ENCODE peak calls at places on chromosomes 5 and 9, in six cellular contexts. B, V, K, O, Y and Z are unnamed samples.
A peak's percentile ranks its signal among the peaks of the same experiment; 100 is the strongest.

GRCh38 chr5:61450170-61450815 is 118.2 kb downstream of the ZSWIM6 start:
- DNase-seq in B (peak; percentile 76), V (no peak), K (no peak), O (no peak), Y (peak; percentile 96), Z (peak; percentile 86)

GRCh38 chr5:7185742-7186141 is 210.2 kb upstream of the ADCY2 start:
- DNase-seq in B (no peak), V (no peak), K (no peak), O (no peak), Y (no peak), Z (no peak)

GRCh38 chr9:136617746-136618577 is 44.8 kb upstream of the EGFL7 start:
- DNase-seq in B (no peak), V (no peak), K (no peak), O (no peak), Y (no peak), Z (no peak)

GRCh38 chr9:8872802-8873201 is 1073.2 kb upstream of the DMAC1 start:
- DNase-seq in B (no peak), V (no peak), K (no peak), O (no peak), Y (no peak), Z (no peak)

GRCh38 chr9:22469928-22470544 is 23.4 kb downstream of the DMRTA1 start:
- DNase-seq in B (peak; percentile 55), V (no peak), K (peak; percentile 53), O (no peak), Y (peak; percentile 33), Z (peak; percentile 51)

GRCh38 chr9:132887181-132888120 is 8.8 kb downstream of the SPACA9 start:
- DNase-seq in B (no peak), V (no peak), K (no peak), O (no peak), Y (no peak), Z (no peak)

GRCh38 chr9:134056483-134057310 is 11.1 kb downstream of the BRD3 start:
- DNase-seq in B (no peak), V (peak; percentile 14), K (no peak), O (no peak), Y (no peak), Z (no peak)

GRCh38 chr5:1865948-1866347 is 16.8 kb downstream of the IRX4 start:
- DNase-seq in B (no peak), V (no peak), K (no peak), O (no peak), Y (no peak), Z (no peak)

GRCh38 chr9:133959171-133959570 is 33.0 kb downstream of the VAV2 start:
- DNase-seq in B (no peak), V (no peak), K (no peak), O (no peak), Y (no peak), Z (no peak)

GRCh38 chr5:145470382-145470979 is 364.7 kb downstream of the PRELID2 start:
- DNase-seq in B (no peak), V (no peak), K (no peak), O (no peak), Y (no peak), Z (no peak)

GRCh38 chr5:141514330-141515111 is 25.6 kb downstream of the PCDHGC5 start:
- DNase-seq in B (peak; percentile 70), V (no peak), K (no peak), O (no peak), Y (peak; percentile 88), Z (peak; percentile 68)

GRCh38 chr9:90124961-90125360 is 517.7 kb downstream of the DIRAS2 start:
- DNase-seq in B (no peak), V (no peak), K (no peak), O (no peak), Y (peak; percentile 88), Z (no peak)

GRCh38 chr5:94707359-94707758 is 88.9 kb downstream of the SLF1 start:
- DNase-seq in B (peak; percentile 61), V (no peak), K (peak; percentile 77), O (no peak), Y (no peak), Z (no peak)

GRCh38 chr9:91197232-91198181 is 164.2 kb downstream of the AUH start:
- DNase-seq in B (peak; percentile 98), V (peak; percentile 51), K (no peak), O (peak; percentile 93), Y (peak; percentile 99), Z (peak; percentile 98)

GRCh38 chr5:128144491-128144890 is 60.9 kb downstream of the SLC12A2 start:
- DNase-seq in B (peak; percentile 67), V (no peak), K (no peak), O (no peak), Y (peak; percentile 81), Z (peak; percentile 60)

GRCh38 chr5:9482381-9482780 is 63.5 kb downstream of the SEMA5A start:
- DNase-seq in B (no peak), V (no peak), K (no peak), O (no peak), Y (no peak), Z (no peak)
- H3K4me3 ChIP-seq in B (no peak overlapping the region), V (no peak overlapping the region), K (no peak overlapping the region), O (no peak overlapping the region), Y (no peak overlapping the region), Z (no peak overlapping the region)

GRCh38 chr5:117380316-117380715 is 805.7 kb upstream of the SEMA6A start:
- DNase-seq in B (no peak), V (no peak), K (no peak), O (no peak), Y (no peak), Z (no peak)
- TF ChIP-seq CTCF in B (no peak), V (no peak), K (no peak), O (no peak), Y (no peak), Z (no peak)

GRCh38 chr9:129481824-129482511 is 138.9 kb downstream of the C9orf50 start:
- DNase-seq in B (peak; percentile 56), V (peak; percentile 62), K (no peak), O (no peak), Y (peak; percentile 59), Z (peak; percentile 67)
- H3K4me3 ChIP-seq in B (peak overlapping the region; percentile 32), V (peak overlapping the region; percentile 70), K (no peak overlapping the region), O (peak overlapping the region; percentile 41), Y (peak overlapping the region; percentile 45), Z (peak overlapping the region; percentile 24)

DNA sequence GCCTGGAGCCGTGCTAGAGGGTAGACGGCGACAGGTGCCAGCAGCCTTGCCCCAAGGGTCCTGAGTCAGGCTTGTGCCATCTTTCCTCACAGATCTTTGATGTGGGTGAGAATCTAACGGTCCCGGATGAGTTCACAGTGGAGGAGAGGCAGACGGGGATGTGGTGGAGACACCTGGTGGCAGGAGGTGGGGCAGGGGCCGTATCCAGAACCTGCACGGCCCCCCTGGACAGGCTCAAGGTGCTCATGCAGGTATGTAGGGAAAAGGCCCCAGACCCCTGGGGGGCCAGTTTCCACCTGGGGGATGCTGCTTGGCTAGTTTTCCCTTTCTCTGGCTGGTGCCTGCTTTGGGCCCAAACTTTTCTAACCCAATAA is 24.0 kb downstream of the PTGES2 start:
- DNase-seq in B (no peak), V (no peak), K (no peak), O (no peak), Y (no peak), Z (no peak)
- TF ChIP-seq CTCF in B (peak; percentile 43), V (no peak), K (no peak), O (no peak), Y (no peak), Z (no peak)

GRCh38 chr5:139390639-139391569 is 1.2 kb upstream of the MZB1 start:
- DNase-seq in B (no peak), V (no peak), K (no peak), O (no peak), Y (no peak), Z (no peak)

GRCh38 chr5:139389701-139390638 is at the start of gene MZB1:
- DNase-seq in B (no peak), V (no peak), K (peak; percentile 95), O (no peak), Y (no peak), Z (no peak)

GRCh38 chr5:139387611-139388197 is 2.0 kb downstream of the MZB1 start:
- DNase-seq in B (no peak), V (no peak), K (peak; percentile 24), O (no peak), Y (no peak), Z (no peak)

GRCh38 chr5:139386039-139386438 is 2.9 kb upstream of the SLC23A1 start:
- DNase-seq in B (no peak), V (no peak), K (no peak), O (no peak), Y (no peak), Z (no peak)

DNA sequence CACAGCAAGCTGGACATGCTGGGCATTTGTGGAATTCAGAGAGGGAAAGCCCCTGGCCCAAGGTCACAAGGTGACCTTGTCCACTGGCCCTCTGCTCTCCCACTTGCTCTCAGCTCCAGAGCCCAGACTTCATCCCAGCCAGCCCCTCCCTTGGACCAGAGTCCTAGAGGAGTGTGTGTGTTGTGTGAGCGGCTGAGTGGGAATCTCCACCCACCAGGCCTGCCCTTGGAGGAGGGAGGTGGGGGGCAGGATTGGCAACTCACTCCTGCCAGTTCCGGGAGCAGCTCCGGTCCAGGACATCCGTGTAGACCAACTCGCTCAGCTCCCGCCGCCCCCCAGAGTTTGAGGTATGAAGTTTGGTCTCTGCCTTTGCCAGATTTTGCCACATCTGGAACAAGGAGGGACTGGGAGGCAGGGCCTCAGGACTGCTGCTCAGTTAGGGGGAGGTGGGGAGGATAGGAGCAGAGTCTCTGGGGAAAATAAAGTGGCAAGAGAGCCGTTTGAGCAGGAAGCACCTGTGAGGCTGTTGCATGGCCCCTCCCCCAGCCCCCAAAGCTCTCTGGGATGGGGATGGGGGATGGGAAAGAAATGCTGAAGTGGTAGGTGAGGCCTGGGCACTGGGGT is 1.4 kb downstream of the MZB1 start:
- DNase-seq in B (no peak), V (no peak), K (peak; percentile 85), O (no peak), Y (peak; percentile 50), Z (peak; percentile 21)
- H3K4me3 ChIP-seq in B (no peak overlapping the region), V (no peak overlapping the region), K (peak overlapping the region; percentile 85), O (no peak overlapping the region), Y (peak overlapping the region; percentile 13), Z (no peak overlapping the region)

GRCh38 chr5:82018462-82018861 is 46.6 kb downstream of the ATG10 start:
- DNase-seq in B (peak; percentile 43), V (no peak), K (no peak), O (no peak), Y (peak; percentile 12), Z (no peak)
- TF ChIP-seq CTCF in B (no peak), V (no peak), K (no peak), O (no peak), Y (no peak), Z (no peak)

DNA sequence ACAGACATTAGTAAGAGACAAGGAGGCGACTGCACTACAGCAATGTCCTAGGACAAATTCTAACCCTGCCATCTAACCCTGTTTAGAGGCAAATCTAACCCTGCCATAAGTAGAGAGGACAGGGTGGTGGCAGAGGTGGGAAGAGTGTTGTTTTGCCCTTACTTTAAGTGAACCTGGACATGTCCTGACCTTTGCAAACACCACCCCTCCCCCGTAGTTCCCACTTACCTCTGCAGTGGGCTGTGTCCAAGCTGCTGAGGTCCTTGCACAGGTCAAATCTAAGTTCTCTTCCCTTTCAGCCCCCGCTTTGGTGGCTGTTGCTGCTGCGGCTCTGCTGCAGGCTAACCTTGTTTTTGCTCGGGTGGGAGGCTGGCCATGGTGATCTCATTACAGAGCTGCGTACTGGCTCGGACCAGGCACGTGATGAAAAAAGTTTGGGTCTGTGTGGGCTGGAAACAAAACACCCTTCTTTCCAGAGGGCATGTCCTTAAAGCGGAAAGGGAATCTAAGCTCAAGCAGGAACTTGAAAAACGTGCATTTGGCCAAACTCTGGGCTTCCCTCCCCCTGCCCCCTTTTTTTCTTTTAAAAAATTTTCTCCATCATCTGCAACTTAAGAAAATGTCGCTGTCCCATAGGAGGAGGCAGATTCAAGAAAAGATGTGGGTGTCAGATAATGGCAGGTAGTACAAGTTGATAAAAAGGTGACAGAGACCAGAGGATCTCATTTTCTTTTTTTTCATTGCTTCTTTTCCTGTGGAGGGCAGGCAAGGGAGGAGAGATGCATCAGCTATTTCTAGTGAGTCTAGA is at the start of gene FAXDC2:
- DNase-seq in B (peak; percentile 92), V (peak; percentile 81), K (no peak), O (peak; percentile 93), Y (peak; percentile 79), Z (peak; percentile 75)
- H3K4me3 ChIP-seq in B (peak within 1 kb of the TSS; percentile 90), V (peak within 1 kb of the TSS; percentile 73), K (no peak within 1 kb of the TSS), O (peak within 1 kb of the TSS; percentile 49), Y (peak within 1 kb of the TSS; percentile 76), Z (peak within 1 kb of the TSS; percentile 68)

GRCh38 chr5:134438641-134439621 is 27.2 kb upstream of the CDKN2AIPNL start:
- DNase-seq in B (peak; percentile 88), V (peak; percentile 78), K (no peak), O (peak; percentile 92), Y (peak; percentile 99), Z (peak; percentile 97)
- TF ChIP-seq CTCF in B (peak; percentile 8), V (peak; percentile 28), K (no peak), O (no peak), Y (peak; percentile 5), Z (no peak)